ENCODE peak calls at places on chromosomes 5 and 9, in seven cellular contexts. I, H, M, A, K, G and S are unnamed samples.
A peak's percentile ranks its signal among the peaks of the same experiment; 100 is the strongest.

GRCh38 chr5:72163349-72163983 is 56.2 kb downstream of the MAP1B start:
- DNase-seq in M (no peak), G (no peak), I (no peak), K (no peak), H (no peak), A (no peak), S (no peak)

GRCh38 chr5:142600611-142601360 is 85.1 kb downstream of the FGF1 start:
- DNase-seq in I (no peak), G (peak; percentile 60), A (no peak), M (peak; percentile 18), K (peak; percentile 50), H (peak; percentile 39), S (no peak)

GRCh38 chr9:37966443-37967271 is 62.7 kb upstream of the SLC25A51 start:
- DNase-seq in I (peak; percentile 36), A (no peak), H (no peak), G (no peak), M (peak; percentile 30), K (peak; percentile 58), S (no peak)

GRCh38 chr9:117547321-117547720 is 132.5 kb upstream of the ASTN2 start:
- DNase-seq in H (no peak), K (no peak), I (no peak), A (no peak), G (no peak), M (no peak), S (no peak)

GRCh38 chr5:172445866-172446265 is 8.5 kb downstream of the SH3PXD2B start:
- DNase-seq in G (no peak), K (no peak), H (no peak), I (no peak), M (no peak), A (no peak), S (peak; percentile 76)

GRCh38 chr5:160174780-160175437 is 54.4 kb upstream of the FABP6 start:
- DNase-seq in G (no peak), A (no peak), M (no peak), K (no peak), I (no peak), H (no peak), S (no peak)

GRCh38 chr5:109668668-109669422 is 20.9 kb upstream of the MAN2A1 start:
- DNase-seq in G (no peak), I (no peak), K (no peak), M (no peak), H (no peak), A (no peak), S (no peak)

GRCh38 chr9:33517373-33517772 is 6.7 kb upstream of the ANKRD18B start:
- DNase-seq in I (peak; percentile 40), M (no peak), A (peak; percentile 20), H (no peak), G (no peak), K (no peak), S (no peak)

GRCh38 chr9:69078581-69078980 is 43.0 kb downstream of the FXN start:
- DNase-seq in A (no peak), M (no peak), G (peak; percentile 26), I (no peak), K (no peak), H (peak; percentile 49), S (no peak)

GRCh38 chr9:123611228-123611627 is 255.2 kb downstream of the CRB2 start:
- DNase-seq in A (no peak), I (no peak), K (no peak), G (no peak), H (no peak), M (no peak), S (no peak)

GRCh38 chr9:125747765-125748510 is 765 bp downstream of the PBX3 start:
- DNase-seq in I (peak; percentile 44), M (peak; percentile 42), G (no peak), H (peak; percentile 39), A (peak; percentile 40), K (peak; percentile 35), S (peak; percentile 67)

GRCh38 chr9:92947268-92948031 is at the start of gene FGD3:
- DNase-seq in K (peak; percentile 43), A (no peak), H (no peak), M (no peak), I (peak; percentile 37), G (no peak), S (peak; percentile 76)

GRCh38 chr9:16074962-16075361 is 522.1 kb downstream of the CCDC171 start:
- DNase-seq in H (no peak), A (no peak), K (no peak), G (no peak), M (no peak), I (no peak), S (no peak)

GRCh38 chr5:38598994-38599611 is 42.7 kb upstream of the LIFR start:
- DNase-seq in H (no peak), M (no peak), I (peak; percentile 34), K (no peak), A (no peak), G (no peak), S (no peak)

GRCh38 chr5:191036-191948 is at the start of gene LRRC14B:
- DNase-seq in I (no peak), H (peak; percentile 15), K (peak; percentile 90), M (peak; percentile 44), G (no peak), A (no peak), S (no peak)

GRCh38 chr5:66324357-66324756 is 180.3 kb downstream of the SREK1 start:
- DNase-seq in A (no peak), H (no peak), I (no peak), K (peak; percentile 45), G (no peak), M (no peak), S (no peak)

GRCh38 chr9:128254855-128255759 is 20.7 kb downstream of the GOLGA2 start:
- DNase-seq in G (no peak), M (peak; percentile 59), H (peak; percentile 59), I (peak; percentile 88), A (peak; percentile 94), K (peak; percentile 71), S (no peak)

GRCh38 chr9:131598121-131598520 is 52.8 kb downstream of the PRRT1B start:
- DNase-seq in I (no peak), G (peak; percentile 26), K (peak; percentile 41), H (no peak), M (peak; percentile 37), A (no peak), S (no peak)

GRCh38 chr9:110089681-110090370 is 118.1 kb downstream of the C9orf152 start:
- DNase-seq in H (no peak), K (peak; percentile 66), M (peak; percentile 31), G (no peak), A (no peak), I (no peak), S (no peak)

GRCh38 chr5:77514457-77514856 is 22.3 kb upstream of the WDR41 start:
- DNase-seq in I (no peak), G (no peak), H (no peak), K (no peak), M (no peak), A (no peak), S (no peak)

GRCh38 chr5:173472164-173472563 is 143.9 kb upstream of the STC2 start:
- DNase-seq in K (peak; percentile 73), G (peak; percentile 70), M (peak; percentile 26), I (peak; percentile 40), H (peak; percentile 58), A (no peak), S (no peak)

GRCh38 chr5:68409259-68409658 is 193.7 kb downstream of the PIK3R1 start:
- DNase-seq in M (no peak), A (no peak), G (no peak), I (no peak), K (no peak), H (no peak), S (no peak)

DNA sequence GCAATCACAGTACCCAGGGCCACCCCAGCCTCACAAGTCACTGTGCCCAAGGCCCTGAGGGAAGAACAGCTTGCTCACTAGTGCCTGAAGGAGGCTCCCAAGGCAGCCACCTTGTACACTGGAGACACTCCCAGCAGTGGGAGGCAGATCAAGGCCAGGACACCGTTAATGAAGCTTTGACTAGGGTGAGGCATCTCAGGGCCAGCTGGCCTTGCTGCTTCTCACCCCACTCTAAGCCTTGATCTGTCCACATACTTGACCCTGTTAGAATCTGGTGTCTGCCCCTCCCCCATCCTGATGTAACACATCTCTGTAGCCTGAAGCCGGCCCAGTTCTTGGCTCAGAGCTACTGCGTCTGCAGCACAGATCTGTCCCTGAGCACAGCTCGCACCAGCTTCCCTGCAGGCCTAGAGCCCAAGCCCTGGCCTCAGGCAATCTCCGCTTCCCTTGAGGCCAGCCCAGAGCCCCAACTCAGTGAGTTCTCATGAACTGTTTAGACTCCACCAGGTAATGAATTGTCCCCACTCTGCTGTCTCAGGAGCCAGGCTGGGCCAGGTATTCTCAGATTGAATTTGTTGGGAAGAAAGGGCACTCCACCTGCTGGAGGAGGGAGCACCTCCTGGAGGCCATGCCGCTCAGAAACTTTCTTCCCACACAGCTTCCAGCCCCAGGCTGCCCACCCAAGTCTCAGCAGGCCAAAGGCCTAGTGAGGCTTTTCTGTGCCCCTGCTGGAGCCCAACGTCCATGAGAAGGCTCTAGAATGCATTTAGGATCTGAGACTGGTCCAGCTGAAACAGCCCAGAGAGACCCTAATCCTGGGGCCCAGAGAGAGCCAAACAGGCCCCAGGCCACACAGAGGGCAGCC is 13.4 kb upstream of the JADE2 start:
- DNase-seq in K (peak; percentile 67), I (no peak), G (peak; percentile 69), A (peak; percentile 52), H (peak; percentile 94), M (peak; percentile 73), S (peak; percentile 79)
- TF ChIP-seq CTCF in K (no peak), I (peak; percentile 45), G (no peak), A (peak; percentile 45), H (no peak), M (peak; percentile 56), S (peak; percentile 7)

DNA sequence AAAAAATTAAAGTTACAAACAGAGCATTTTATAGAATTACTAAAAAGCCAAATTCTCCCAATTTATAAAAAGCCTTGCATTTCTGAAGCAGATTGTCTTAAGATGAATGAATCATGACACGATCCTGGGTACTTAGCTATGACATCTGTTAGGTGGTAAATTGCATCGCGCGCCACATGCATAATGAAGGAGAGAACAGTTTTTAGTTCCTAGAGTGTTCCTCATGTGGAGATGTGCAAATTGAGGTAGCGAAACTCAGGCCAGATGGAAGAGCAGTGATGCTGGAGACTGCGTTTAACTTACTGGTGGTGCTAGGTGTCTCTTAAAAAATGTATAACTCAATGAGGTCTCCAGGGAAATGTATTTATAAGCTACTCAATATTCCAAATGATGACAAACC is 516.1 kb downstream of the EFNA5 start:
- DNase-seq in G (no peak), H (no peak), I (no peak), K (no peak), A (no peak), M (no peak), S (no peak)
- TF ChIP-seq EP300 in G (no peak), H (no peak), I (no peak), K (no peak), A (no peak), M (no peak), S (no peak)

DNA sequence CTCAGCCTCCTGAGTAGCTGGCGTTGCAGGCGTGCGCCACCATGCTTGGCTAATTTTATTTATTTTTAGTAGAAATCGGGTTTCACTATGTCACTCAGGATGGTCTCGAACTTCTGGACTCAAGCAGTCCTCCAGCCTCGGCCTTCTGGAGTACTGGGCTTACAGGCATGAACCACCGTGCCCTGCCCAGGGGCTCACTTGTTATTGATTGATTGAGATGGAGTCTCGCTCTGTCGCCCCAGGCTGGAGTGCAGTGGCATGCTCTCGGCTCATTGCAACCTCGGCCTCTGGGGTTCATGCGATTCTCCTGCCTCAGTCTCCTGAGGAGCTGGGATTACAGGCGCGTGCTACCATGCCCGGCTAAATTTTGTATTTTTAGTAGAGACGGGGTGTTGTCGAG is 1.6 kb downstream of the HSPA4 start:
- DNase-seq in H (no peak), M (no peak), I (no peak), A (no peak), G (no peak), K (no peak), S (no peak)
- H3K4me3 ChIP-seq in H (no peak overlapping the region), M (no peak overlapping the region), I (peak overlapping the region; percentile 95), A (peak overlapping the region; percentile 81), G (peak overlapping the region; percentile 97), K (peak overlapping the region; percentile 87), S (peak overlapping the region; percentile 82)

GRCh38 chr5:116571568-116572321 is 2.9 kb downstream of the SEMA6A start:
- DNase-seq in I (no peak), M (no peak), K (no peak), A (no peak), H (no peak), G (no peak), S (no peak)
- TF ChIP-seq CTCF in I (no peak), M (peak; percentile 46), K (no peak), A (no peak), H (no peak), G (no peak), S (no peak)